ENCODE peak calls at places on chromosomes 3 and 15, in nine cellular contexts. O is Panc1, D is psoas muscle, Y is gastrocnemius medialis, E is HepG2, S is uterus, T is PC-9, G is mammary epithelial cell, B is sigmoid colon. N is an unnamed sample.
A peak's percentile ranks its signal among the peaks of the same experiment; 100 is the strongest.

GRCh38 chr15:99974246-99974645 is 241.0 kb upstream of the LYSMD4 start:
- DNase-seq in G (no peak), O (no peak), D (no peak), Y (no peak), S (no peak), T (no peak), B (no peak), E (no peak), N (no peak)

GRCh38 chr3:11717768-11718581 is 74.3 kb upstream of the VGLL4 start:
- DNase-seq in G (peak; percentile 47), D (no peak), B (no peak), S (peak; percentile 24), T (no peak), O (no peak), Y (no peak), E (peak; percentile 53), N (no peak)

GRCh38 chr3:87766736-87767135 is 292.1 kb downstream of the CGGBP1 start:
- DNase-seq in T (no peak), B (no peak), G (no peak), E (no peak), D (no peak), S (no peak), Y (no peak), O (no peak), N (no peak)

GRCh38 chr3:161072076-161072697 is 33.0 kb downstream of the B3GALNT1 start:
- DNase-seq in B (no peak), Y (no peak), T (peak; percentile 31), D (no peak), S (no peak), O (no peak), G (no peak), E (no peak), N (no peak)

GRCh38 chr15:68557469-68558317 is 21.1 kb upstream of the CORO2B start:
- DNase-seq in E (no peak), O (no peak), T (no peak), B (no peak), Y (no peak), S (no peak), G (no peak), D (no peak), N (no peak)

GRCh38 chr15:80492874-80493273 is 88.7 kb downstream of the ARNT2 start:
- DNase-seq in B (no peak), D (no peak), O (no peak), Y (no peak), S (no peak), T (no peak), E (no peak), G (no peak), N (no peak)

GRCh38 chr3:144831955-144832716 is 860.5 kb downstream of the DIPK2A start:
- DNase-seq in D (no peak), B (no peak), S (no peak), G (no peak), Y (no peak), E (no peak), T (no peak), O (no peak), N (no peak)

GRCh38 chr15:35309886-35310285 is 224.8 kb upstream of the NANOGP8 start:
- DNase-seq in O (no peak), D (no peak), E (no peak), T (no peak), S (no peak), B (no peak), Y (no peak), G (peak; percentile 5), N (no peak)

GRCh38 chr15:79025201-79025600 is 65.4 kb downstream of the RASGRF1 start:
- DNase-seq in B (no peak), G (no peak), Y (no peak), D (no peak), O (no peak), S (no peak), T (no peak), E (peak; percentile 27), N (no peak)

GRCh38 chr3:150697646-150698045 is 6.1 kb downstream of the ERICH6 start:
- DNase-seq in O (no peak), S (no peak), G (peak; percentile 5), E (no peak), Y (no peak), B (no peak), D (no peak), T (no peak), N (no peak)

GRCh38 chr3:58874795-58875194 is 175.0 kb downstream of the CFAP20DC start:
- DNase-seq in T (no peak), D (no peak), G (peak; percentile 98), B (no peak), Y (no peak), S (no peak), E (no peak), O (peak; percentile 7), N (no peak)

GRCh38 chr15:62932436-62932835 is 110.1 kb upstream of the TPM1 start:
- DNase-seq in E (no peak), O (no peak), B (no peak), G (no peak), S (no peak), T (no peak), Y (no peak), D (no peak), N (no peak)

GRCh38 chr3:116246406-116246805 is 198.9 kb downstream of the LSAMP start:
- DNase-seq in E (no peak), G (no peak), Y (no peak), S (no peak), B (no peak), D (no peak), T (no peak), O (no peak), N (no peak)

GRCh38 chr3:11791339-11792200 is 55.1 kb downstream of the TAMM41 start:
- DNase-seq in G (no peak), S (no peak), O (no peak), D (no peak), T (no peak), Y (no peak), B (no peak), E (no peak), N (no peak)

GRCh38 chr15:75028991-75029377 is 5.6 kb downstream of the PPCDC start:
- DNase-seq in O (no peak), G (no peak), Y (no peak), D (no peak), T (no peak), E (no peak), S (no peak), B (no peak), N (no peak)

GRCh38 chr15:75025102-75025501 is 1.7 kb downstream of the PPCDC start:
- DNase-seq in S (no peak), D (no peak), Y (no peak), B (no peak), E (no peak), G (no peak), T (no peak), O (no peak), N (no peak)

GRCh38 chr15:75029378-75030022 is 6.1 kb downstream of the PPCDC start:
- DNase-seq in T (peak; percentile 72), B (peak; percentile 96), Y (peak; percentile 80), S (peak; percentile 94), E (peak; percentile 66), O (no peak), D (peak; percentile 92), G (peak; percentile 66), N (peak; percentile 94)

GRCh38 chr15:75025548-75026260 is 2.3 kb downstream of the PPCDC start:
- DNase-seq in B (no peak), S (no peak), T (no peak), G (no peak), E (no peak), D (no peak), Y (no peak), O (no peak), N (no peak)

DNA sequence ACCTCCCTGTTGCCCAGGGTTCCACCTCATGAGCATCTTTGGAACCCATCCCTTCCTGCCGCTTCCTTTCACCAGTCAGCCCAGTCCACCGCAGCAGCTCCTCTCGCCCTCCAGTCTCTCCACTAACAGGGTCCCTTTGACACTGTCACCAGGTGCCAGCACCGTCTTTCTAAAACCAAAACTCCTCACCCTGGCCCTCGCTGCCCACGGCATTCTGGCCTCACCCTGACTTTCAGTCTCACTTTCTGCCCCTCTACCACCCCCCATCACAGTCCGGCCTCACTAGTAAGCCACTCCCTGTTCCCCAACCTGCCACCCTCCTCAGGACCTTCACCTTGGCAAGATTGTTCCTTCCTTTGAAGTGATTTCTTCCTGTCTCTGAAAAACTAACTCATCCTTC is 4.2 kb downstream of the PPCDC start:
- DNase-seq in D (no peak), T (no peak), Y (no peak), G (no peak), O (no peak), S (no peak), B (no peak), E (no peak), N (no peak)
- H3K4me3 ChIP-seq in D (no peak overlapping the region), T (no peak overlapping the region), Y (no peak overlapping the region), G (no peak overlapping the region), O (no peak overlapping the region), S (no peak overlapping the region), B (no peak overlapping the region), E (no peak overlapping the region), N (no peak overlapping the region)

GRCh38 chr3:111861396-111861795 is 2.3 kb downstream of the PHLDB2 start:
- DNase-seq in S (no peak), G (peak; percentile 41), D (no peak), E (no peak), Y (peak; percentile 4), B (no peak), T (no peak), O (no peak), N (no peak)

GRCh38 chr3:111863942-111864341 is 4.9 kb downstream of the PHLDB2 start:
- DNase-seq in D (no peak), Y (no peak), B (no peak), O (no peak), E (no peak), T (no peak), S (no peak), G (no peak), N (no peak)

GRCh38 chr3:111859974-111860859 is 1.2 kb downstream of the PHLDB2 start:
- DNase-seq in T (peak; percentile 97), O (peak; percentile 27), S (peak; percentile 86), E (peak; percentile 71), B (peak; percentile 93), G (peak; percentile 82), Y (peak; percentile 55), D (peak; percentile 58), N (peak; percentile 76)

GRCh38 chr3:111862974-111863373 is 3.9 kb downstream of the PHLDB2 start:
- DNase-seq in G (peak; percentile 36), B (no peak), D (no peak), Y (no peak), T (no peak), O (no peak), S (no peak), E (no peak), N (no peak)

GRCh38 chr3:111862415-111862814 is 3.4 kb downstream of the PHLDB2 start:
- DNase-seq in T (no peak), S (no peak), B (no peak), O (no peak), E (no peak), Y (no peak), G (peak; percentile 18), D (no peak), N (no peak)
- H3K27ac ChIP-seq in T (peak overlapping the region; percentile 88), S (peak overlapping the region; percentile 97), B (peak overlapping the region; percentile 95), O (no peak overlapping the region), E (no peak overlapping the region), Y (peak overlapping the region; percentile 77), G (no peak overlapping the region), D (no peak overlapping the region), N (peak overlapping the region; percentile 94)

GRCh38 chr3:186789554-186790260 is 6.3 kb downstream of the EIF4A2 start:
- DNase-seq in T (no peak), B (no peak), S (no peak), D (no peak), E (no peak), O (no peak), Y (no peak), G (no peak), N (no peak)
- H3K36me3 ChIP-seq in T (peaks cover 53% of the 10 kb centered on the region), B (peaks cover 91% of the 10 kb centered on the region), S (no peaks in the 10 kb centered on the region), D (peaks cover 72% of the 10 kb centered on the region), E (peaks cover 64% of the 10 kb centered on the region), O (peaks cover 61% of the 10 kb centered on the region), Y (peaks cover 53% of the 10 kb centered on the region), G (peaks cover 68% of the 10 kb centered on the region), N (peaks cover 73% of the 10 kb centered on the region)

GRCh38 chr3:73502609-73503560 is 121.9 kb downstream of the PDZRN3 start:
- DNase-seq in S (peak; percentile 83), E (peak; percentile 38), Y (peak; percentile 42), D (peak; percentile 54), T (no peak), G (peak; percentile 41), B (peak; percentile 84), O (peak; percentile 22), N (peak; percentile 61)
- H3K4me3 ChIP-seq in S (no peak overlapping the region), E (no peak overlapping the region), Y (no peak overlapping the region), D (peak overlapping the region; percentile 42), T (no peak overlapping the region), G (no peak overlapping the region), B (no peak overlapping the region), O (no peak overlapping the region), N (no peak overlapping the region)